ENCODE peak calls at places on chromosomes 3 and 15, in six cellular contexts. A is epithelial cell of prostate; N is heart right ventricle; W is Peyer's patch; K is left lobe of liver; M is activated CD4-positive, alpha-beta T cell treated with anti-CD3 and anti-CD28 coated beads, Interleukin-2, amount 50 U/mL, for 24 hours. Y is an unnamed sample.

GRCh38 chr3:69178838-69179739 is 56.7 kb upstream of the LMOD3 start:
- DNase-seq in K (peak; percentile 52), W (no peak), M (no peak), A (no peak), N (no peak), Y (no peak)

GRCh38 chr15:79923068-79923514 is 26.3 kb upstream of the MTHFS start:
- DNase-seq in K (peak; percentile 84), N (peak; percentile 70), W (peak; percentile 84), M (peak; percentile 52), A (no peak), Y (peak; percentile 63)

GRCh38 chr3:24583004-24583403 is 88.4 kb upstream of the THRB start:
- DNase-seq in M (no peak), W (peak; percentile 47), K (no peak), N (no peak), A (no peak), Y (no peak)

GRCh38 chr3:69011331-69011730 is 2.2 kb downstream of the EOGT start:
- DNase-seq in K (no peak), W (no peak), A (no peak), M (no peak), N (no peak), Y (no peak)

GRCh38 chr15:66670698-66671580 is 31.1 kb upstream of the SMAD6 start:
- DNase-seq in N (no peak), W (peak; percentile 83), K (no peak), M (no peak), A (no peak), Y (peak; percentile 90)

GRCh38 chr3:109131276-109131675 is 5.2 kb upstream of the C3orf85 start:
- DNase-seq in K (no peak), A (no peak), W (no peak), N (no peak), M (no peak), Y (no peak)

GRCh38 chr15:101170568-101171350 is 81.1 kb downstream of the CHSY1 start:
- DNase-seq in K (no peak), M (no peak), A (peak; percentile 33), N (no peak), W (peak; percentile 43), Y (no peak)

GRCh38 chr3:190517696-190518095 is 3.8 kb downstream of the IL1RAP start:
- DNase-seq in M (no peak), N (no peak), A (peak; percentile 51), K (no peak), W (no peak), Y (no peak)

GRCh38 chr3:24548278-24548677 is 53.6 kb upstream of the THRB start:
- DNase-seq in W (no peak), M (no peak), K (no peak), A (no peak), N (no peak), Y (no peak)

GRCh38 chr15:100809151-100809550 is 70.5 kb upstream of the ALDH1A3 start:
- DNase-seq in A (no peak), W (no peak), M (no peak), K (no peak), N (no peak), Y (no peak)

GRCh38 chr3:165206454-165207266 is 10.5 kb upstream of the SLITRK3 start:
- DNase-seq in N (peak; percentile 72), M (no peak), K (peak; percentile 85), A (peak; percentile 26), W (peak; percentile 75), Y (peak; percentile 76)

GRCh38 chr3:90069748-90070147 is 962.3 kb downstream of the EPHA3 start:
- DNase-seq in K (no peak), N (no peak), A (no peak), M (no peak), W (no peak), Y (no peak)

GRCh38 chr3:88235102-88235501 is 85.3 kb downstream of the C3orf38 start:
- DNase-seq in M (no peak), N (no peak), A (no peak), K (no peak), W (no peak), Y (no peak)

GRCh38 chr3:30544811-30545210 is 61.6 kb upstream of the TGFBR2 start:
- DNase-seq in A (peak; percentile 34), K (no peak), N (no peak), W (no peak), M (no peak), Y (no peak)

GRCh38 chr3:11603628-11604027 is 40.1 kb downstream of the VGLL4 start:
- DNase-seq in A (no peak), W (peak; percentile 63), K (no peak), M (no peak), N (no peak), Y (no peak)

GRCh38 chr3:95408464-95408862 is 1345.6 kb downstream of the NSUN3 start:
- DNase-seq in N (no peak), A (no peak), M (no peak), K (no peak), W (no peak), Y (no peak)

GRCh38 chr3:11499144-11499543 is 144.6 kb downstream of the VGLL4 start:
- DNase-seq in W (no peak), N (no peak), M (no peak), A (no peak), K (no peak), Y (no peak)

GRCh38 chr15:63019539-63020109 is 22.9 kb upstream of the TPM1 start:
- DNase-seq in W (peak; percentile 72), M (no peak), A (peak; percentile 74), K (no peak), N (no peak), Y (peak; percentile 69)

GRCh38 chr15:58839485-58839884 is 68.4 kb downstream of the MINDY2 start:
- DNase-seq in A (no peak), W (no peak), K (no peak), N (no peak), M (no peak), Y (no peak)

GRCh38 chr3:195823998-195824397 is 12.3 kb upstream of the MUC4 start:
- DNase-seq in N (no peak), W (no peak), M (no peak), A (no peak), K (peak; percentile 86), Y (peak; percentile 63)

GRCh38 chr3:167861649-167862048 is 126.1 kb downstream of the SERPINI1 start:
- DNase-seq in M (no peak), A (no peak), N (no peak), K (no peak), W (no peak), Y (no peak)

GRCh38 chr3:187739561-187740445 is 5.5 kb downstream of the BCL6 start:
- DNase-seq in N (peak; percentile 83), W (peak; percentile 90), A (no peak), M (peak; percentile 70), K (peak; percentile 79), Y (peak; percentile 78)

GRCh38 chr3:23739536-23739935 is 66.2 kb upstream of the UBE2E1 start:
- DNase-seq in M (no peak), W (no peak), K (no peak), N (no peak), A (no peak), Y (no peak)

GRCh38 chr3:133097214-133097613 is 59.0 kb downstream of the TMEM108 start:
- DNase-seq in K (no peak), A (no peak), M (no peak), N (no peak), W (no peak), Y (no peak)

GRCh38 chr15:95277266-95277665 is 1045.9 kb downstream of the MCTP2 start:
- DNase-seq in K (no peak), M (no peak), W (no peak), A (no peak), N (no peak), Y (no peak)

GRCh38 chr15:45550436-45550835 is 27.9 kb upstream of the SLC30A4 start:
- DNase-seq in K (no peak), A (no peak), N (no peak), W (no peak), M (no peak), Y (no peak)

GRCh38 chr3:79018671-79019136 is 749.1 kb downstream of the ROBO1 start:
- DNase-seq in W (peak; percentile 62), N (peak; percentile 60), A (no peak), M (no peak), K (no peak), Y (peak; percentile 49)

GRCh38 chr3:61559108-61559731 is 2.2 kb upstream of the PTPRG start:
- DNase-seq in A (no peak), M (no peak), K (no peak), N (no peak), W (no peak), Y (no peak)

GRCh38 chr15:33169625-33170024 is 24.9 kb downstream of the FMN1 start:
- DNase-seq in W (no peak), N (no peak), M (no peak), K (no peak), A (no peak), Y (no peak)

GRCh38 chr3:76965122-76965725 is 74.7 kb upstream of the ROBO2 start:
- DNase-seq in N (no peak), K (peak; percentile 66), A (no peak), W (no peak), M (no peak), Y (no peak)

GRCh38 chr3:126837773-126838172 is 133.7 kb downstream of the CHCHD6 start:
- DNase-seq in N (no peak), K (no peak), A (no peak), M (no peak), W (no peak), Y (no peak)

GRCh38 chr3:13007251-13007941 is 65.8 kb downstream of the IQSEC1 start:
- DNase-seq in W (no peak), A (no peak), M (no peak), K (no peak), N (no peak), Y (no peak)

GRCh38 chr3:153595186-153595815 is 433.3 kb downstream of the RAP2B start:
- DNase-seq in A (no peak), W (no peak), M (no peak), K (no peak), N (no peak), Y (no peak)

GRCh38 chr15:40070166-40070557 is 31.2 kb upstream of the SRP14 start:
- DNase-seq in A (no peak), M (no peak), W (no peak), N (no peak), K (no peak), Y (no peak)

GRCh38 chr3:50671331-50671730 is 3.4 kb upstream of the DOCK3 start:
- DNase-seq in A (peak; percentile 49), K (no peak), M (no peak), N (no peak), W (peak; percentile 2), Y (no peak)

GRCh38 chr3:107524214-107525100 is 1.7 kb downstream of the BBX start:
- DNase-seq in N (peak; percentile 49), A (no peak), K (peak; percentile 66), W (peak; percentile 68), M (peak; percentile 15), Y (peak; percentile 50)